ENCODE peak calls at places on chromosomes 6 and 20, in seven cellular contexts. O is stimulated activated CD4-positive, alpha-beta T cell treated with anti-CD3 and anti-CD28 coated beads, Interleukin-2, amount 100 ng/mL, for 24 hours; I is nephron progenitor cell; N is mucosa of gallbladder; B is EH; H is WERI-Rb-1; W is AG20443. K is an unnamed sample.

GRCh38 chr6:75292522-75292921 is 7.9 kb upstream of the TMEM30A start:
- DNase-seq in O (no peak), I (no peak), N (no peak), B (no peak), H (no peak), W (no peak), K (no peak)

GRCh38 chr6:151284012-151284411 is 44.2 kb downstream of the AKAP12 start:
- DNase-seq in O (no peak), I (no peak), N (no peak), B (no peak), H (no peak), W (no peak), K (no peak)

GRCh38 chr6:39938773-39939381 is 4.6 kb upstream of the MOCS1 start:
- DNase-seq in O (no peak), I (no peak), N (no peak), B (no peak), H (peak), W (no peak), K (no peak)

GRCh38 chr6:45132059-45132458 is 196.1 kb upstream of the RUNX2 start:
- DNase-seq in O (no peak), I (no peak), N (no peak), B (peak), H (no peak), W (no peak), K (peak)

GRCh38 chr6:147135211-147135672 is 69.0 kb upstream of the STXBP5 start:
- DNase-seq in O (no peak), I (no peak), N (no peak), B (peak), H (no peak), W (peak), K (peak)

GRCh38 chr20:56414842-56415765 is 3.0 kb downstream of the CASS4 start:
- DNase-seq in O (peak), I (no peak), N (no peak), B (peak), H (no peak), W (no peak), K (peak)

GRCh38 chr20:44601801-44602204 is 19.4 kb downstream of the PKIG start:
- DNase-seq in O (no peak), I (no peak), N (peak), B (peak), H (no peak), W (peak), K (peak)

GRCh38 chr6:144435602-144436426 is 150.7 kb downstream of the UTRN start:
- DNase-seq in O (no peak), I (no peak), N (no peak), B (no peak), H (no peak), W (no peak), K (no peak)

GRCh38 chr20:59821788-59822187 is 111.6 kb downstream of the SYCP2 start:
- DNase-seq in O (no peak), I (no peak), N (no peak), B (no peak), H (no peak), W (no peak), K (no peak)

GRCh38 chr6:169341706-169342105 is 88.1 kb upstream of the THBS2 start:
- DNase-seq in O (no peak), I (no peak), N (no peak), B (no peak), H (no peak), W (no peak), K (no peak)

GRCh38 chr6:74166849-74167248 is 470.8 kb downstream of the CD109 start:
- DNase-seq in O (no peak), I (no peak), N (no peak), B (no peak), H (no peak), W (no peak), K (peak)

GRCh38 chr20:6265204-6265904 is 142.5 kb upstream of the FERMT1 start:
- DNase-seq in O (no peak), I (no peak), N (no peak), B (peak), H (no peak), W (peak), K (peak)

GRCh38 chr20:2914160-2914559 is 40.9 kb downstream of the PTPRA start:
- DNase-seq in O (no peak), I (no peak), N (peak), B (no peak), H (peak), W (no peak), K (no peak)

GRCh38 chr6:49328051-49328450 is 135.0 kb downstream of the MMUT start:
- DNase-seq in O (no peak), I (no peak), N (no peak), B (peak), H (no peak), W (no peak), K (peak)

GRCh38 chr6:111481836-111482235 is 1.2 kb downstream of the REV3L start:
- DNase-seq in O (no peak), I (no peak), N (no peak), B (peak), H (no peak), W (no peak), K (no peak)

GRCh38 chr6:138555294-138555988 is 56.1 kb upstream of the NHSL1 start:
- DNase-seq in O (no peak), I (no peak), N (no peak), B (peak), H (no peak), W (no peak), K (no peak)

GRCh38 chr20:5608104-5608447 is 142.1 kb upstream of the SHLD1 start:
- DNase-seq in O (no peak), I (no peak), N (no peak), B (no peak), H (no peak), W (no peak), K (no peak)